ENCODE peak calls at places on chromosomes 5 and 9, in four cellular contexts. One of them, this sample, is unnamed.

GRCh38 chr5:3381206-3381825 is 214.3 kb upstream of the IRX1 start:
- DNase-seq in fibroblast of villous mesenchyme: no peak
- DNase-seq in lower lobe of right lung: no peak
- DNase-seq in A549: no peak
- DNase-seq in this sample: no peak

GRCh38 chr9:97722331-97722730 is 25.2 kb upstream of the XPA start:
- DNase-seq in fibroblast of villous mesenchyme: no peak
- DNase-seq in A549: no peak
- DNase-seq in lower lobe of right lung: no peak
- DNase-seq in this sample: no peak

GRCh38 chr5:156188026-156188425 is 138.9 kb upstream of the SGCD start:
- DNase-seq in lower lobe of right lung: no peak
- DNase-seq in fibroblast of villous mesenchyme: no peak
- DNase-seq in A549: no peak
- DNase-seq in this sample: no peak

GRCh38 chr9:103894184-103894583 is 199.9 kb upstream of the SMC2 start:
- DNase-seq in fibroblast of villous mesenchyme: no peak
- DNase-seq in lower lobe of right lung: no peak
- DNase-seq in A549: no peak
- DNase-seq in this sample: no peak

GRCh38 chr5:54083851-54084250 is 226.5 kb downstream of the ARL15 start:
- DNase-seq in A549: no peak
- DNase-seq in fibroblast of villous mesenchyme: no peak
- DNase-seq in lower lobe of right lung: no peak
- DNase-seq in this sample: no peak

GRCh38 chr5:167861134-167861930 is 430.1 kb upstream of the WWC1 start:
- DNase-seq in A549: no peak
- DNase-seq in lower lobe of right lung: no peak
- DNase-seq in fibroblast of villous mesenchyme: peak; percentile 3
- DNase-seq in this sample: peak; percentile 19

GRCh38 chr9:127955294-127956015 is 17.8 kb upstream of the DPM2 start:
- DNase-seq in A549: peak; percentile 99
- DNase-seq in lower lobe of right lung: peak; percentile 82
- DNase-seq in fibroblast of villous mesenchyme: no peak
- DNase-seq in this sample: no peak

GRCh38 chr9:110583237-110583636 is 3.7 kb upstream of the SVEP1 start:
- DNase-seq in lower lobe of right lung: no peak
- DNase-seq in fibroblast of villous mesenchyme: peak; percentile 72
- DNase-seq in A549: no peak
- DNase-seq in this sample: peak; percentile 77

GRCh38 chr9:86163503-86163902 is 64.1 kb upstream of the GOLM1 start:
- DNase-seq in fibroblast of villous mesenchyme: no peak
- DNase-seq in A549: no peak
- DNase-seq in lower lobe of right lung: no peak
- DNase-seq in this sample: no peak

GRCh38 chr9:114775981-114776380 is 29.9 kb downstream of the TNFSF15 start:
- DNase-seq in fibroblast of villous mesenchyme: no peak
- DNase-seq in A549: no peak
- DNase-seq in lower lobe of right lung: no peak
- DNase-seq in this sample: no peak

GRCh38 chr9:133188006-133188842 is 20.8 kb downstream of the OBP2B start:
- DNase-seq in A549: peak; percentile 58
- DNase-seq in lower lobe of right lung: no peak
- DNase-seq in fibroblast of villous mesenchyme: no peak
- DNase-seq in this sample: peak; percentile 13

GRCh38 chr5:139765040-139765408 is 30.6 kb upstream of the PSD2 start:
- DNase-seq in A549: no peak
- DNase-seq in lower lobe of right lung: no peak
- DNase-seq in fibroblast of villous mesenchyme: no peak
- DNase-seq in this sample: no peak

GRCh38 chr5:157670662-157671591 is at the start of gene C5orf52:
- DNase-seq in lower lobe of right lung: peak; percentile 60
- DNase-seq in A549: peak; percentile 18
- DNase-seq in fibroblast of villous mesenchyme: peak; percentile 28
- DNase-seq in this sample: peak; percentile 22

GRCh38 chr9:113511856-113512761 is 48.6 kb downstream of the RGS3 start:
- DNase-seq in lower lobe of right lung: no peak
- DNase-seq in A549: no peak
- DNase-seq in fibroblast of villous mesenchyme: peak; percentile 51
- DNase-seq in this sample: peak; percentile 41

GRCh38 chr5:147464211-147464610 is 45.7 kb downstream of the DPYSL3 start:
- DNase-seq in A549: no peak
- DNase-seq in fibroblast of villous mesenchyme: peak; percentile 70
- DNase-seq in lower lobe of right lung: no peak
- DNase-seq in this sample: peak; percentile 83

GRCh38 chr5:147483961-147484707 is 25.7 kb downstream of the DPYSL3 start:
- DNase-seq in A549: no peak
- DNase-seq in fibroblast of villous mesenchyme: peak; percentile 98
- DNase-seq in lower lobe of right lung: no peak
- DNase-seq in this sample: peak; percentile 68

GRCh38 chr5:1020461-1020961 is 11.9 kb downstream of the NKD2 start:
- DNase-seq in A549: no peak
- DNase-seq in fibroblast of villous mesenchyme: no peak
- DNase-seq in lower lobe of right lung: peak; percentile 40
- DNase-seq in this sample: no peak

GRCh38 chr5:148091991-148092964 is 28.5 kb downstream of the SPINK5 start:
- DNase-seq in fibroblast of villous mesenchyme: no peak
- DNase-seq in A549: no peak
- DNase-seq in lower lobe of right lung: no peak
- DNase-seq in this sample: no peak

GRCh38 chr5:15472116-15472515 is 27.9 kb upstream of the FBXL7 start:
- DNase-seq in A549: no peak
- DNase-seq in fibroblast of villous mesenchyme: no peak
- DNase-seq in lower lobe of right lung: no peak
- DNase-seq in this sample: no peak

GRCh38 chr5:175129619-175130018 is 314.4 kb downstream of the DRD1 start:
- DNase-seq in fibroblast of villous mesenchyme: no peak
- DNase-seq in A549: no peak
- DNase-seq in lower lobe of right lung: no peak
- DNase-seq in this sample: no peak

GRCh38 chr5:9316041-9316440 is 229.8 kb downstream of the SEMA5A start:
- DNase-seq in lower lobe of right lung: no peak
- DNase-seq in fibroblast of villous mesenchyme: no peak
- DNase-seq in A549: no peak
- DNase-seq in this sample: no peak

GRCh38 chr9:131875828-131876485 is 136.1 kb upstream of the RAPGEF1 start:
- DNase-seq in fibroblast of villous mesenchyme: no peak
- DNase-seq in A549: no peak
- DNase-seq in lower lobe of right lung: no peak
- DNase-seq in this sample: no peak

GRCh38 chr9:97511762-97512429 is 10.4 kb downstream of the TMOD1 start:
- DNase-seq in A549: no peak
- DNase-seq in lower lobe of right lung: no peak
- DNase-seq in fibroblast of villous mesenchyme: no peak
- DNase-seq in this sample: no peak

GRCh38 chr5:107570805-107571531 is 99.8 kb downstream of the EFNA5 start:
- DNase-seq in lower lobe of right lung: no peak
- DNase-seq in A549: peak; percentile 14
- DNase-seq in fibroblast of villous mesenchyme: no peak
- DNase-seq in this sample: peak; percentile 62

GRCh38 chr9:109755040-109755439 is 25.0 kb upstream of the PALM2AKAP2 start:
- DNase-seq in fibroblast of villous mesenchyme: no peak
- DNase-seq in lower lobe of right lung: no peak
- DNase-seq in A549: no peak
- DNase-seq in this sample: no peak

GRCh38 chr5:132546108-132546507 is 2.8 kb upstream of the IL5 start:
- DNase-seq in lower lobe of right lung: no peak
- DNase-seq in A549: no peak
- DNase-seq in fibroblast of villous mesenchyme: no peak
- DNase-seq in this sample: no peak

GRCh38 chr9:35948901-35949318 is 9.0 kb downstream of the OR2S2 start:
- DNase-seq in lower lobe of right lung: no peak
- DNase-seq in fibroblast of villous mesenchyme: no peak
- DNase-seq in A549: no peak
- DNase-seq in this sample: no peak

GRCh38 chr5:14035859-14036440 is 91.5 kb upstream of the DNAH5 start:
- DNase-seq in A549: peak; percentile 95
- DNase-seq in fibroblast of villous mesenchyme: peak; percentile 90
- DNase-seq in lower lobe of right lung: no peak
- DNase-seq in this sample: peak; percentile 96

GRCh38 chr9:122941560-122942234 is 877 bp downstream of the RABGAP1 start:
- DNase-seq in fibroblast of villous mesenchyme: peak; percentile 80
- DNase-seq in lower lobe of right lung: no peak
- DNase-seq in A549: peak; percentile 20
- DNase-seq in this sample: peak; percentile 74

DNA sequence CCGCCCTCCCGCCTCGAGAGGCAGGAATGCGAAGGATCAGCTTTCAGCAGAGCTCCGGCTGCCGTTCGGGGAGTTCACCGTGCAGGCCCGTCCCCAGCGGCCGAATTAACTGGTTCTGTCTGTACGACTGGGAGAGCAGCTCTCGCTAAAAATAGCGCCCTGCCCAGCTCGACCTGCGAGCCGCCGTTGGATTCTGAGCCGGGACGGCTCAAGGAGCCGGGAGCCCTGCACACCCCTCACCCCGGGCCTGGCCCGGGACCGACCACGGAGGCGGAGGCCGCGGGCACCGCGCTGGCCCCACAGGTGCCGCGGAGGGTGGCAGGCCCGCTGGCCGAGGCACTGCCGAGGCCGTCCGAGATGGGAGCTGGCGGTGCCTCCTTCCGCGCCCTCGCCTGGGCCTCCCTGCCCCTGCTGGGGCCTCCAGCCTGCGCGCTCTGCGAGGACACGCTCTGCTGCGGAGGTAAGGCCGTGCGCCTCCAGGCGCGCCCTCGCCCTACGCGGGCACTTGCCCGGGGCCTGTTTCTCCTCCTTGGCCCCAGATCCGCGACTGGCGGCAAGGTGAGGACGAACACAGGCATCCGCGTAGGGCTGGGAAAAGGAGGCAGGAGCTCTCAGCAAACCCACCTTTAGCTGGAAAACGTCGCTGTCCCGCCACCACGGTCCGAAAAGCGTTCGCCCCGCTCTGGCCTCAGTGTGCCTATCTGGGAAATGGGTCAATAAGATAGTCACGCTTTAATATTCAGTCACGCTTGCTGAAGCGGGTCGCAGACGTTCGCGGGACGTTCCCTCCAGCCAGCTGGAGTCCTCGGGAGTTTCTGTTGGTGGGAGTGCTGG is 53.0 kb upstream of the DAB2IP start:
- DNase-seq in fibroblast of villous mesenchyme: peak; percentile 83
- DNase-seq in lower lobe of right lung: peak; percentile 89
- DNase-seq in A549: no peak
- DNase-seq in this sample: peak; percentile 80
- H3K4me3 ChIP-seq in fibroblast of villous mesenchyme: peak overlapping the region; percentile 44
- H3K4me3 ChIP-seq in lower lobe of right lung: peak overlapping the region; percentile 64
- H3K4me3 ChIP-seq in A549: peak overlapping the region; percentile 61
- H3K4me3 ChIP-seq in this sample: peak overlapping the region; percentile 35

DNA sequence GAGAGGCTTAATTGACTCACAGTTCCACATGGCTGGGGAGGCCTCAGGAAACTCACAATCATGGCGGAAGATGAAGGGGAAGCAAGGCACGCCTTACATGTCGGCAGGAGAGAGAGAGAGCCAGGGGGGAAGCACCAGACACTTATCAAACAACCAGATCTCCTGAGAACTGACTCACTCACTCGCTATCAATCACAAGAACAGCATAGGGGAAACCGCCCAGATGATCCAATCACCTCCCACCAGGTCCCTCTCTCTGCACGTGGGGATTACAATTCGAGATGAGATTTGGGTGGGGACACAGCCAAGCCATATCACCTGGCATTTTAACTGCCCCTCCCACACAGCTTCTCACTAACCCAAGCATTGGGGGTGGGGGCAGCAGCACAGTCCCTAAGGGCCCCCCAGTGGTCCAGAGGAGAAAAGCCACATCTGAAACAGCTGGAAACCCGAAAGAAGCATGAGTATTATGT is 76.1 kb upstream of the ASS1 start:
- DNase-seq in fibroblast of villous mesenchyme: no peak
- DNase-seq in lower lobe of right lung: no peak
- DNase-seq in A549: no peak
- DNase-seq in this sample: peak; percentile 5
- TF ChIP-seq CTCF in fibroblast of villous mesenchyme: no peak
- TF ChIP-seq CTCF in lower lobe of right lung: no peak
- TF ChIP-seq CTCF in A549: no peak
- TF ChIP-seq CTCF in this sample: peak; percentile 23

GRCh38 chr5:35618791-35619190 is 1.1 kb downstream of the SPEF2 start:
- DNase-seq in fibroblast of villous mesenchyme: no peak
- DNase-seq in A549: no peak
- DNase-seq in lower lobe of right lung: no peak
- DNase-seq in this sample: peak; percentile 4
- H3K4me3 ChIP-seq in fibroblast of villous mesenchyme: no peak overlapping the region
- H3K4me3 ChIP-seq in A549: peak overlapping the region; percentile 87
- H3K4me3 ChIP-seq in lower lobe of right lung: peak overlapping the region; percentile 82
- H3K4me3 ChIP-seq in this sample: no peak overlapping the region

GRCh38 chr9:22457448-22457847 is 10.8 kb downstream of the DMRTA1 start:
- DNase-seq in A549: no peak
- DNase-seq in lower lobe of right lung: no peak
- DNase-seq in fibroblast of villous mesenchyme: no peak
- DNase-seq in this sample: no peak
- TF ChIP-seq CTCF in A549: no peak
- TF ChIP-seq CTCF in lower lobe of right lung: no peak
- TF ChIP-seq CTCF in fibroblast of villous mesenchyme: no peak
- TF ChIP-seq CTCF in this sample: no peak

This sample was measured in choroid plexus epithelial cell.